ENCODE peak calls at places on chromosome 19, in six cellular contexts. T is IMR-90; N is tibial artery; M is NCI-H187; K is PC-3; J is CD8-positive, alpha-beta memory T cell. P is an unnamed sample.

GRCh38 chr19:42271045-42271419 is 2.0 kb downstream of the CIC start:
- DNase-seq in J (peak; percentile 43), T (no peak), M (no peak), N (no peak), K (no peak), P (peak; percentile 61)

GRCh38 chr19:30669329-30670010 is 297.3 kb downstream of the ZNF536 start:
- DNase-seq in K (peak; percentile 39), M (no peak), T (peak; percentile 12), N (no peak), J (no peak), P (no peak)

GRCh38 chr19:55345818-55346724 is 6.4 kb downstream of the KMT5C start:
- DNase-seq in J (no peak), M (no peak), N (no peak), T (no peak), K (no peak), P (no peak)

GRCh38 chr19:6516659-6517291 is 14.1 kb upstream of the TNFSF9 start:
- DNase-seq in M (peak; percentile 25), J (peak; percentile 92), K (peak; percentile 93), N (peak; percentile 86), T (peak; percentile 62), P (peak; percentile 89)

GRCh38 chr19:42129399-42130253 is 2.6 kb downstream of the POU2F2 start:
- DNase-seq in M (no peak), N (peak; percentile 69), J (no peak), K (no peak), T (peak; percentile 33), P (peak; percentile 72)

GRCh38 chr19:29624489-29625210 is 18.6 kb downstream of the POP4 start:
- DNase-seq in T (peak; percentile 4), K (no peak), M (no peak), J (peak; percentile 46), N (no peak), P (no peak)

GRCh38 chr19:1082165-1082927 is 12.8 kb downstream of the POLR2E start:
- DNase-seq in T (no peak), N (no peak), M (peak; percentile 99), J (peak; percentile 90), K (peak; percentile 70), P (no peak)

GRCh38 chr19:14030997-14031718 is 404 bp upstream of the IL27RA start:
- DNase-seq in M (no peak), K (no peak), J (peak; percentile 90), N (no peak), T (no peak), P (no peak)

GRCh38 chr19:27794444-27795042 is 1418.4 kb downstream of the UQCRFS1 start:
- DNase-seq in T (peak; percentile 47), N (no peak), J (no peak), K (peak; percentile 6), M (no peak), P (no peak)

GRCh38 chr19:11138659-11139526 is 16.7 kb downstream of the SPC24 start:
- DNase-seq in M (no peak), K (peak; percentile 89), T (peak; percentile 77), J (no peak), N (peak; percentile 90), P (no peak)

GRCh38 chr19:11737964-11738745 is 591 bp downstream of the ZNF823 start:
- DNase-seq in J (peak; percentile 55), M (no peak), N (peak; percentile 70), K (peak; percentile 65), T (peak; percentile 12), P (no peak)

GRCh38 chr19:36420961-36421748 is 2.7 kb upstream of the ZFP82 start:
- DNase-seq in N (peak; percentile 64), K (no peak), T (peak; percentile 27), M (no peak), J (no peak), P (no peak)

GRCh38 chr19:33408116-33408515 is 34.6 kb downstream of the CEBPG start:
- DNase-seq in N (no peak), T (no peak), J (peak; percentile 34), K (no peak), M (no peak), P (no peak)

GRCh38 chr19:4633140-4633967 is 6.0 kb upstream of the TNFAIP8L1 start:
- DNase-seq in M (no peak), T (peak; percentile 85), K (peak; percentile 81), N (no peak), J (peak; percentile 63), P (peak; percentile 82)

GRCh38 chr19:33524024-33524664 is 2.6 kb upstream of the PEPD start:
- DNase-seq in M (no peak), K (no peak), J (no peak), T (no peak), N (no peak), P (no peak)

GRCh38 chr19:9914315-9915207 is 21.8 kb downstream of the OLFM2 start:
- DNase-seq in T (peak; percentile 77), K (peak; percentile 93), J (peak; percentile 85), N (peak; percentile 72), M (no peak), P (peak; percentile 44)

GRCh38 chr19:18093439-18094161 is 4.0 kb upstream of the MAST3 start:
- DNase-seq in N (no peak), T (peak; percentile 20), M (no peak), J (no peak), K (peak; percentile 41), P (no peak)

GRCh38 chr19:572891-573825 is 762 bp downstream of the BSG start:
- DNase-seq in T (peak; percentile 56), K (peak; percentile 47), J (peak; percentile 52), N (peak; percentile 74), M (no peak), P (no peak)

GRCh38 chr19:19338082-19338481 is 17.5 kb downstream of the MAU2 start:
- DNase-seq in K (peak; percentile 34), M (no peak), J (no peak), N (no peak), T (peak; percentile 19), P (no peak)

GRCh38 chr19:29380581-29380980 is 145.2 kb upstream of the VSTM2B start:
- DNase-seq in N (peak; percentile 40), M (no peak), T (no peak), J (no peak), K (no peak), P (no peak)

GRCh38 chr19:10871711-10872550 is 578 bp downstream of the CARM1 start:
- DNase-seq in N (peak; percentile 80), K (peak; percentile 19), M (no peak), J (peak; percentile 54), T (no peak), P (no peak)

GRCh38 chr19:860481-861098 is 1.1 kb downstream of the CFD start:
- DNase-seq in J (peak; percentile 64), T (peak; percentile 75), N (peak; percentile 84), K (peak; percentile 77), M (no peak), P (no peak)

GRCh38 chr19:2199215-2199614 is 35.5 kb downstream of the DOT1L start:
- DNase-seq in N (no peak), T (no peak), K (no peak), J (no peak), M (no peak), P (no peak)

GRCh38 chr19:10927691-10928562 is 512 bp downstream of the YIPF2 start:
- DNase-seq in N (no peak), M (no peak), K (no peak), J (no peak), T (no peak), P (no peak)

GRCh38 chr19:2491130-2491801 is 15.3 kb downstream of the GADD45B start:
- DNase-seq in T (peak; percentile 84), J (no peak), K (peak; percentile 93), N (no peak), M (no peak), P (no peak)

GRCh38 chr19:46983097-46983496 is 36.5 kb upstream of the NPAS1 start:
- DNase-seq in J (no peak), N (no peak), M (no peak), T (no peak), K (no peak), P (no peak)

GRCh38 chr19:13968383-13968935 is 16.1 kb downstream of the DCAF15 start:
- DNase-seq in T (no peak), K (no peak), N (no peak), M (no peak), J (no peak), P (no peak)

GRCh38 chr19:34732548-34733255 is 1.3 kb upstream of the ZNF181 start:
- DNase-seq in J (no peak), K (no peak), M (no peak), N (no peak), T (no peak), P (no peak)

GRCh38 chr19:2270157-2270571 is 11.8 kb downstream of the PEAK3 start:
- DNase-seq in N (peak; percentile 83), J (peak; percentile 65), T (no peak), M (no peak), K (no peak), P (no peak)

GRCh38 chr19:58519087-58519354 is 589 bp downstream of the ZBTB45 start:
- DNase-seq in K (peak; percentile 77), N (peak; percentile 79), J (peak; percentile 65), M (no peak), T (peak; percentile 74), P (peak; percentile 49)

GRCh38 chr19:46975011-46975917 is 44.4 kb upstream of the NPAS1 start:
- DNase-seq in M (no peak), K (no peak), N (no peak), T (no peak), J (no peak), P (no peak)

P was measured in pons.